ENCODE peak calls at places on chromosome 21, in seven cellular contexts. L is fibroblast of pulmonary artery, O is NB4, Q is heart left ventricle, K is AG04450, G is GM06990, P is A673. U is an unnamed sample.
A peak's percentile ranks its signal among the peaks of the same experiment; 100 is the strongest.

GRCh38 chr21:46661627-46662366 is 26.3 kb downstream of the PRMT2 start:
- DNase-seq in L (no peak), O (no peak), Q (no peak), K (no peak), G (no peak), P (no peak), U (no peak)

GRCh38 chr21:29943885-29944284 is 4.1 kb upstream of the GRIK1 start:
- DNase-seq in L (no peak), O (no peak), Q (no peak), K (no peak), G (no peak), P (no peak), U (no peak)

GRCh38 chr21:35559881-35560280 is 500.4 kb downstream of the SETD4 start:
- DNase-seq in L (peak; percentile 50), O (no peak), Q (no peak), K (no peak), G (no peak), P (no peak), U (no peak)

GRCh38 chr21:31505975-31506374 is 153.5 kb upstream of the SOD1 start:
- DNase-seq in L (no peak), O (no peak), Q (no peak), K (no peak), G (no peak), P (peak; percentile 58), U (no peak)

GRCh38 chr21:34195365-34195764 is 122.0 kb downstream of the MRPS6 start:
- DNase-seq in L (no peak), O (no peak), Q (no peak), K (no peak), G (no peak), P (no peak), U (no peak)

GRCh38 chr21:44962481-44962966 is 22.7 kb downstream of the SLX9 start:
- DNase-seq in L (peak; percentile 99), O (no peak), Q (no peak), K (peak; percentile 99), G (no peak), P (no peak), U (peak; percentile 99)

GRCh38 chr21:34511787-34512451 is at the start of gene KCNE1:
- DNase-seq in L (peak; percentile 62), O (peak; percentile 86), Q (peak; percentile 42), K (no peak), G (no peak), P (no peak), U (no peak)

GRCh38 chr21:16534408-16535099 is 804.8 kb downstream of the USP25 start:
- DNase-seq in L (peak; percentile 98), O (no peak), Q (peak; percentile 83), K (no peak), G (no peak), P (peak; percentile 9), U (peak; percentile 77)

GRCh38 chr21:46214478-46215340 is 13.9 kb downstream of the LSS start:
- DNase-seq in L (no peak), O (no peak), Q (peak; percentile 17), K (no peak), G (no peak), P (no peak), U (no peak)

GRCh38 chr21:34648739-34649297 is 20.0 kb upstream of the CLIC6 start:
- DNase-seq in L (no peak), O (no peak), Q (no peak), K (no peak), G (no peak), P (no peak), U (no peak)

GRCh38 chr21:41328660-41329300 is 12.2 kb downstream of the FAM3B start:
- DNase-seq in L (peak; percentile 14), O (no peak), Q (no peak), K (no peak), G (no peak), P (no peak), U (peak; percentile 63)

GRCh38 chr21:34989337-34990151 is 59.6 kb downstream of the RUNX1 start:
- DNase-seq in L (no peak), O (no peak), Q (no peak), K (no peak), G (no peak), P (no peak), U (peak; percentile 48)

GRCh38 chr21:26761174-26761915 is 83.9 kb downstream of the ADAMTS1 start:
- DNase-seq in L (no peak), O (no peak), Q (no peak), K (no peak), G (no peak), P (no peak), U (no peak)

GRCh38 chr21:45574691-45575090 is 32.5 kb upstream of the SLC19A1 start:
- DNase-seq in L (no peak), O (no peak), Q (no peak), K (no peak), G (no peak), P (no peak), U (no peak)

GRCh38 chr21:45334134-45334533 is 46.4 kb upstream of the POFUT2 start:
- DNase-seq in L (no peak), O (no peak), Q (no peak), K (no peak), G (no peak), P (no peak), U (no peak)

GRCh38 chr21:26164311-26164710 is 6.3 kb downstream of the APP start:
- DNase-seq in L (no peak), O (no peak), Q (no peak), K (no peak), G (no peak), P (no peak), U (no peak)

GRCh38 chr21:25733859-25734653 is 648 bp downstream of the ATP5PF start:
- DNase-seq in L (peak; percentile 31), O (peak; percentile 40), Q (no peak), K (peak; percentile 1), G (no peak), P (peak; percentile 6), U (no peak)

GRCh38 chr21:25646541-25646940 is 7.5 kb downstream of the JAM2 start:
- DNase-seq in L (no peak), O (no peak), Q (no peak), K (no peak), G (no peak), P (no peak), U (no peak)

GRCh38 chr21:15552914-15553491 is 176.8 kb upstream of the USP25 start:
- DNase-seq in L (peak; percentile 46), O (peak; percentile 7), Q (no peak), K (no peak), G (no peak), P (peak; percentile 22), U (no peak)

GRCh38 chr21:29155118-29155932 is 24.9 kb downstream of the MAP3K7CL start:
- DNase-seq in L (peak; percentile 80), O (peak; percentile 18), Q (peak; percentile 77), K (no peak), G (no peak), P (peak; percentile 45), U (peak; percentile 59)

GRCh38 chr21:27149034-27149433 is 182.1 kb upstream of the ADAMTS5 start:
- DNase-seq in L (peak; percentile 20), O (no peak), Q (no peak), K (no peak), G (no peak), P (no peak), U (peak; percentile 15)

GRCh38 chr21:37220433-37220980 is 46.6 kb downstream of the VPS26C start:
- DNase-seq in L (peak; percentile 57), O (peak; percentile 76), Q (no peak), K (no peak), G (no peak), P (peak; percentile 44), U (peak; percentile 33)
- H3K4me3 ChIP-seq in L (peak overlapping the region; percentile 65), O (peak overlapping the region; percentile 65), Q (peak overlapping the region; percentile 82), K (peak overlapping the region; percentile 73), G (peak overlapping the region; percentile 73), P (peak overlapping the region; percentile 63), U (peak overlapping the region; percentile 58)

GRCh38 chr21:17931080-17931479 is 111.9 kb upstream of the C21orf91 start:
- DNase-seq in L (no peak), O (peak; percentile 17), Q (no peak), K (no peak), G (no peak), P (peak; percentile 24), U (no peak)
- TF ChIP-seq CTCF in L (peak; percentile 16), O (peak; percentile 56), Q (no peak), K (peak; percentile 36), G (peak; percentile 53), P (peak; percentile 39), U (peak; percentile 30)

GRCh38 chr21:38477241-38477640 is 21.0 kb downstream of the ERG start:
- DNase-seq in L (no peak), O (peak; percentile 36), Q (no peak), K (no peak), G (no peak), P (no peak), U (no peak)

GRCh38 chr21:38474124-38474523 is 24.2 kb downstream of the ERG start:
- DNase-seq in L (no peak), O (peak; percentile 28), Q (no peak), K (no peak), G (no peak), P (no peak), U (no peak)

GRCh38 chr21:38474796-38475195 is 23.5 kb downstream of the ERG start:
- DNase-seq in L (no peak), O (no peak), Q (no peak), K (no peak), G (no peak), P (no peak), U (no peak)

GRCh38 chr21:38476385-38476784 is 21.9 kb downstream of the ERG start:
- DNase-seq in L (no peak), O (peak; percentile 92), Q (peak; percentile 46), K (no peak), G (no peak), P (no peak), U (no peak)

DNA sequence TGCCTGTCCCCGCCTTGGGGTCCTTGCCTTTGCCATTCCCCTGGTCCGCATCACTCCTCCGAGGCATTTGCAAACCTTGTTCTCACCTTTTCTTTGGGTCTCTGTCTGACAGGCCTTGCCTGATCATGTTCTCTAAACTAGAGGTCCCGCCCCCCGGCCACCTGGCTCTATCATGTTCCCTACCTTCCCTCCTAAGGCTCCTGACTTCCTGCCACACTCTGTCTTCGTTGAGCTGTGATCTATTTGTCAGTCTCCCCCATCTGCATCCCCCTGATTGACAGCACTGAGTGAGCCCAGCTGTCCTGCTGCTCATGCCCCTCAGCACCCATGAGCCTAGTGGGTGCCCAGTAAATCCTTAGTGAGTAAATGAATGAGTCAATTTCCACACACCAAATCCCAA is 22.8 kb downstream of the ERG start:
- DNase-seq in L (no peak), O (peak; percentile 53), Q (no peak), K (no peak), G (no peak), P (no peak), U (no peak)
- H3K4me3 ChIP-seq in L (no peak overlapping the region), O (no peak overlapping the region), Q (no peak overlapping the region), K (no peak overlapping the region), G (no peak overlapping the region), P (no peak overlapping the region), U (no peak overlapping the region)

GRCh38 chr21:42834730-42835191 is 44.6 kb downstream of the WDR4 start:
- DNase-seq in L (no peak), O (no peak), Q (peak; percentile 8), K (no peak), G (no peak), P (no peak), U (no peak)

GRCh38 chr21:42833859-42834729 is 45.2 kb downstream of the WDR4 start:
- DNase-seq in L (no peak), O (no peak), Q (peak; percentile 12), K (no peak), G (no peak), P (no peak), U (no peak)

GRCh38 chr21:42835211-42835610 is 44.1 kb downstream of the WDR4 start:
- DNase-seq in L (no peak), O (no peak), Q (no peak), K (no peak), G (no peak), P (no peak), U (no peak)

GRCh38 chr21:42835611-42836401 is 43.5 kb downstream of the WDR4 start:
- DNase-seq in L (no peak), O (no peak), Q (peak; percentile 5), K (no peak), G (no peak), P (no peak), U (no peak)

GRCh38 chr21:42833439-42833815 is 45.9 kb downstream of the WDR4 start:
- DNase-seq in L (no peak), O (peak; percentile 75), Q (peak; percentile 16), K (no peak), G (no peak), P (peak; percentile 71), U (no peak)
- TF ChIP-seq CTCF in L (no peak), O (peak; percentile 47), Q (no peak), K (peak; percentile 23), G (peak; percentile 69), P (peak; percentile 57), U (peak; percentile 17)

U was measured in astrocyte of the cerebellum.